ENCODE peak calls at places on chromosomes 12 and 14, in nine cellular contexts. One of them, this sample, is unnamed.

GRCh38 chr14:71482701-71483100 is 449.5 kb upstream of the RGS6 start:
- DNase-seq in lower leg skin: no peak
- DNase-seq in NAMALWA: no peak
- DNase-seq in GM23248: no peak
- DNase-seq in cardiac fibroblast: peak; percentile 70
- DNase-seq in GM23338: no peak
- DNase-seq in LoVo: no peak
- DNase-seq in dermis blood vessel endothelial cell: no peak
- DNase-seq in MV-4-11: no peak
- DNase-seq in this sample: peak; percentile 50

GRCh38 chr12:9750276-9751203 is 10.2 kb downstream of the CD69 start:
- DNase-seq in MV-4-11: peak; percentile 68
- DNase-seq in LoVo: peak; percentile 79
- DNase-seq in dermis blood vessel endothelial cell: peak; percentile 83
- DNase-seq in cardiac fibroblast: peak; percentile 75
- DNase-seq in lower leg skin: peak; percentile 44
- DNase-seq in GM23338: peak; percentile 89
- DNase-seq in NAMALWA: peak; percentile 94
- DNase-seq in GM23248: peak; percentile 73
- DNase-seq in this sample: peak; percentile 70

GRCh38 chr14:106610691-106611090 is 1084.3 kb downstream of the TMEM121 start:
- DNase-seq in lower leg skin: no peak
- DNase-seq in GM23338: no peak
- DNase-seq in GM23248: no peak
- DNase-seq in NAMALWA: no peak
- DNase-seq in dermis blood vessel endothelial cell: no peak
- DNase-seq in MV-4-11: no peak
- DNase-seq in LoVo: no peak
- DNase-seq in cardiac fibroblast: no peak
- DNase-seq in this sample: no peak

GRCh38 chr12:50070314-50071060 is 13.1 kb downstream of the ASIC1 start:
- DNase-seq in NAMALWA: peak; percentile 79
- DNase-seq in lower leg skin: peak; percentile 81
- DNase-seq in LoVo: peak; percentile 83
- DNase-seq in dermis blood vessel endothelial cell: peak; percentile 91
- DNase-seq in GM23248: peak; percentile 85
- DNase-seq in MV-4-11: peak; percentile 75
- DNase-seq in cardiac fibroblast: peak; percentile 90
- DNase-seq in GM23338: peak; percentile 89
- DNase-seq in this sample: peak; percentile 94

GRCh38 chr12:124207617-124208016 is 87.3 kb upstream of the RFLNA start:
- DNase-seq in LoVo: no peak
- DNase-seq in GM23338: no peak
- DNase-seq in cardiac fibroblast: no peak
- DNase-seq in lower leg skin: no peak
- DNase-seq in GM23248: no peak
- DNase-seq in MV-4-11: no peak
- DNase-seq in dermis blood vessel endothelial cell: no peak
- DNase-seq in NAMALWA: no peak
- DNase-seq in this sample: no peak

GRCh38 chr14:93430319-93430801 is 379 bp upstream of the UNC79 start:
- DNase-seq in lower leg skin: no peak
- DNase-seq in GM23248: peak; percentile 8
- DNase-seq in LoVo: no peak
- DNase-seq in dermis blood vessel endothelial cell: no peak
- DNase-seq in cardiac fibroblast: no peak
- DNase-seq in NAMALWA: no peak
- DNase-seq in MV-4-11: no peak
- DNase-seq in GM23338: peak; percentile 91
- DNase-seq in this sample: no peak

GRCh38 chr14:85701763-85702162 is 171.8 kb downstream of the FLRT2 start:
- DNase-seq in lower leg skin: no peak
- DNase-seq in NAMALWA: no peak
- DNase-seq in dermis blood vessel endothelial cell: no peak
- DNase-seq in cardiac fibroblast: no peak
- DNase-seq in GM23248: no peak
- DNase-seq in GM23338: no peak
- DNase-seq in MV-4-11: no peak
- DNase-seq in LoVo: no peak
- DNase-seq in this sample: no peak

GRCh38 chr14:104678901-104679705 is 10.3 kb upstream of the INF2 start:
- DNase-seq in GM23338: no peak
- DNase-seq in LoVo: no peak
- DNase-seq in dermis blood vessel endothelial cell: no peak
- DNase-seq in NAMALWA: no peak
- DNase-seq in MV-4-11: no peak
- DNase-seq in GM23248: no peak
- DNase-seq in lower leg skin: no peak
- DNase-seq in cardiac fibroblast: no peak
- DNase-seq in this sample: no peak

GRCh38 chr12:31749024-31749704 is 20.3 kb upstream of the AMN1 start:
- DNase-seq in MV-4-11: peak; percentile 99
- DNase-seq in lower leg skin: peak; percentile 87
- DNase-seq in dermis blood vessel endothelial cell: peak; percentile 99
- DNase-seq in GM23338: peak; percentile 89
- DNase-seq in NAMALWA: peak; percentile 42
- DNase-seq in LoVo: peak; percentile 100
- DNase-seq in GM23248: peak; percentile 96
- DNase-seq in cardiac fibroblast: peak; percentile 100
- DNase-seq in this sample: peak; percentile 98

GRCh38 chr12:118058881-118059644 is 1.9 kb downstream of the WSB2 start:
- DNase-seq in lower leg skin: no peak
- DNase-seq in GM23248: peak; percentile 88
- DNase-seq in dermis blood vessel endothelial cell: no peak
- DNase-seq in MV-4-11: no peak
- DNase-seq in NAMALWA: no peak
- DNase-seq in cardiac fibroblast: peak; percentile 71
- DNase-seq in LoVo: no peak
- DNase-seq in GM23338: no peak
- DNase-seq in this sample: no peak